ENCODE peak calls at places on chromosomes 4 and X, in five cellular contexts. C, A, R, Q and H are unnamed samples.

GRCh38 chr4:55729306-55730142 is 90.1 kb upstream of the EXOC1L start:
- DNase-seq in Q (no peak), A (no peak), C (no peak), R (no peak), H (no peak)

GRCh38 chr4:158667651-158668198 is 4.0 kb downstream of the C4orf46 start:
- DNase-seq in C (no peak), R (no peak), Q (no peak), A (peak; percentile 6), H (peak; percentile 43)

GRCh38 chrX:66863721-66864120 is 224.8 kb upstream of the EDA2R start:
- DNase-seq in R (no peak), Q (no peak), C (no peak), A (no peak), H (no peak)

GRCh38 chrX:152028611-152029010 is 54.1 kb upstream of the GABRE start:
- DNase-seq in R (no peak), A (no peak), Q (no peak), C (no peak), H (no peak)

GRCh38 chr4:181650033-181650825 is 593.0 kb upstream of the TENM3 start:
- DNase-seq in R (no peak), A (no peak), Q (no peak), C (no peak), H (no peak)

GRCh38 chr4:57055873-57056272 is 54.3 kb downstream of the IGFBP7 start:
- DNase-seq in A (no peak), Q (no peak), R (no peak), C (no peak), H (no peak)

GRCh38 chr4:10620935-10621488 is 63.6 kb downstream of the CLNK start:
- DNase-seq in Q (no peak), C (no peak), R (no peak), A (no peak), H (no peak)

GRCh38 chrX:116009871-116010710 is 160.5 kb upstream of the AGTR2 start:
- DNase-seq in R (no peak), A (no peak), C (no peak), Q (peak; percentile 47), H (no peak)

GRCh38 chr4:48262926-48263325 is 6.7 kb downstream of the TEC start:
- DNase-seq in R (no peak), A (no peak), Q (no peak), C (no peak), H (no peak)

GRCh38 chrX:133185938-133186337 is 32.2 kb downstream of the TFDP3 start:
- DNase-seq in Q (no peak), R (no peak), A (no peak), C (no peak), H (no peak)

GRCh38 chrX:133183806-133184205 is 34.3 kb downstream of the TFDP3 start:
- DNase-seq in C (no peak), Q (no peak), A (no peak), R (no peak), H (no peak)

GRCh38 chrX:133188631-133189030 is 29.5 kb downstream of the TFDP3 start:
- DNase-seq in R (no peak), C (no peak), A (no peak), Q (no peak), H (no peak)

GRCh38 chrX:133179500-133179899 is 38.7 kb downstream of the TFDP3 start:
- DNase-seq in C (no peak), Q (no peak), R (no peak), A (no peak), H (no peak)

GRCh38 chrX:133185119-133185518 is 33.0 kb downstream of the TFDP3 start:
- DNase-seq in A (no peak), R (no peak), Q (no peak), C (no peak), H (no peak)
- H3K36me3 ChIP-seq in A (no peaks in the 10 kb centered on the region), R (no peaks in the 10 kb centered on the region), Q (no peaks in the 10 kb centered on the region), C (no peaks in the 10 kb centered on the region), H (no peaks in the 10 kb centered on the region)

GRCh38 chrX:12974217-12974796 is 603 bp upstream of the TMSB4X start:
- DNase-seq in Q (peak; percentile 68), C (no peak), R (peak; percentile 76), A (no peak), H (no peak)

GRCh38 chrX:12974797-12975669 is at the start of gene TMSB4X:
- DNase-seq in Q (peak; percentile 88), C (peak; percentile 95), A (peak; percentile 74), R (peak; percentile 90), H (peak; percentile 83)

GRCh38 chrX:12972867-12973560 is 1.9 kb upstream of the TMSB4X start:
- DNase-seq in R (no peak), A (no peak), C (no peak), Q (no peak), H (no peak)

GRCh38 chrX:12972239-12972638 is 2.7 kb upstream of the TMSB4X start:
- DNase-seq in C (no peak), R (no peak), Q (no peak), A (no peak), H (peak; percentile 40)

DNA sequence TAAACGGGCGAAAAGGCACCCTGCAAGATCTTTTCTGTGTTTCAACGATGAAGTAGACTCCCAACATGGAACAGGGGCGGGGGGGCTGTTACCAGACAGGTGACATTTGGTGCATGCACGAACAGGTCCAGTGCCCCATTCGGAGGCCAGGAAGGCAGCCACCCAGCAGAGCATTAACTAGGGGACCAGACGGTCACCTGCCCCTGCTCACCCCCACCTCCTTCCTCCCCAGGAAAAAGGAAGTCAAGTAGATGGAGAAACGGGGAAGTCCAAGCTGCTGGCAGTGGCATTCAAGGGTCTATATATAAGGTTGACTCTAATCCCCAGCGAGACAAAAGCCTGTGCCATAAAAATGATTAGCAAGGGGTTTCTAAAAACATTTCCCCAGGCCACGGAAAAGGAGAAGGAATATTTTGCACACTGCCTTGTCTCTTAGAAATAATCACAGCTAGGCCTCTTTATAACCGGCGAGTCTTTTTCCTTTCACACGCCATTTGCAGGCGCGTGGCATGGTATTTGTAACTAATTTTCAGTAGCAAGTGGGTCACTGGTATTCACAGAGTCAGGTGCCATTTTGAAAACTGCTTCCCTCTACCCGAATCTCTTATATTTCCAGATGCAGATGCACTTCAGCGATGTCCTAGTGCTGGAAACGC is 1.2 kb upstream of the TMSB4X start:
- DNase-seq in R (peak; percentile 77), C (no peak), Q (no peak), A (no peak), H (peak; percentile 45)
- H3K4me3 ChIP-seq in R (peak overlapping the region; percentile 98), C (peak overlapping the region; percentile 66), Q (no peak overlapping the region), A (peak overlapping the region; percentile 71), H (peak overlapping the region; percentile 84)

GRCh38 chrX:71103110-71103983 is 3.2 kb downstream of the CXorf65 start:
- DNase-seq in A (peak; percentile 25), Q (peak; percentile 40), C (no peak), R (peak; percentile 78), H (peak; percentile 62)
- H3K27ac ChIP-seq in A (peak overlapping the region; percentile 73), Q (peak overlapping the region; percentile 39), C (no peak overlapping the region), R (peak overlapping the region; percentile 62), H (peak overlapping the region; percentile 66)

DNA sequence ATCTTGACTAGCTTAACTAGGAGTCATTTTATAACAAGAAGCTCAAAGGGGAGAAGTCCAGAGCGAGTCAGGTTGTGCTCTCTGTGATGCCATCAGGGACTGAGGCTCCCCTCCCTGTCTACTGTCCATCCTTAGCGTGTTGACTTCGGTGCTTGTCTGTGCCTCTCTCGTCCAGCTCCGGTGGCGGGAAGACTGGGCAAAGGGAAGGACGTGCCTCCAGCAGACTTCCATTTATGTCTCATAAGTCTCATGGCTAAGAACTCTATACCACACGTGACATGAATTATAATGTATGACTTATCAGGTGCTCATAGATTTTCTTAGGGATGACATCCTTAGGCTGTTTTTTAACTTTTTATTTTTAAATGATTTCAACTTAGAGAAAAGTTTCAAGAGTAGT is 92.6 kb upstream of the TLR2 start:
- DNase-seq in C (no peak), A (no peak), R (no peak), Q (no peak), H (no peak)
- H3K36me3 ChIP-seq in C (peaks cover 51% of the 10 kb centered on the region), A (peaks cover 65% of the 10 kb centered on the region), R (peaks cover 68% of the 10 kb centered on the region), Q (no peaks in the 10 kb centered on the region), H (peaks cover 71% of the 10 kb centered on the region)

GRCh38 chrX:133444952-133445831 is 29.9 kb upstream of the GPC4 start:
- DNase-seq in R (no peak), Q (no peak), C (no peak), A (no peak), H (no peak)
- H3K4me3 ChIP-seq in R (no peak overlapping the region), Q (peak overlapping the region; percentile 12), C (peak overlapping the region; percentile 39), A (no peak overlapping the region), H (no peak overlapping the region)

DNA sequence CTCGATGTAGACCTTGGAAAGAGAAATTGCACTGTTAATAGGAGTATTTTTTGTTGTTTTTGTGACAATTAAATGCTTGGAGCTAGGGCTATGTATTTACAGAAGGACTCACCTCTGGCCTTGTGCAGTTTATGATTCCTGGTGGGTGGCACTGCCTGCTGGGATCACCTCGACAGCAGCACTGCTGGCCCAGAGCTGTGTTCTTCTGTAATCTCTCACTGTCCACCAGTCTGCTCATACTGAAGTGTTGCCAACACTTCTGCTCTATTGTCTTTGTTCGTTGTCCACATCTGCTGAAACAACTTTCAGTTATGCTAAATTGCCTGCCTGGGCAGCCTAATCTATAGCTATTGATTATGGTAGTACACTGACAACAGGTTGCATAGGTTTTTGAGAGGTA is 194.4 kb upstream of the ANK2 start:
- DNase-seq in C (no peak), R (no peak), A (no peak), Q (no peak), H (no peak)
- H3K27ac ChIP-seq in C (peak overlapping the region; percentile 40), R (no peak overlapping the region), A (no peak overlapping the region), Q (no peak overlapping the region), H (no peak overlapping the region)

DNA sequence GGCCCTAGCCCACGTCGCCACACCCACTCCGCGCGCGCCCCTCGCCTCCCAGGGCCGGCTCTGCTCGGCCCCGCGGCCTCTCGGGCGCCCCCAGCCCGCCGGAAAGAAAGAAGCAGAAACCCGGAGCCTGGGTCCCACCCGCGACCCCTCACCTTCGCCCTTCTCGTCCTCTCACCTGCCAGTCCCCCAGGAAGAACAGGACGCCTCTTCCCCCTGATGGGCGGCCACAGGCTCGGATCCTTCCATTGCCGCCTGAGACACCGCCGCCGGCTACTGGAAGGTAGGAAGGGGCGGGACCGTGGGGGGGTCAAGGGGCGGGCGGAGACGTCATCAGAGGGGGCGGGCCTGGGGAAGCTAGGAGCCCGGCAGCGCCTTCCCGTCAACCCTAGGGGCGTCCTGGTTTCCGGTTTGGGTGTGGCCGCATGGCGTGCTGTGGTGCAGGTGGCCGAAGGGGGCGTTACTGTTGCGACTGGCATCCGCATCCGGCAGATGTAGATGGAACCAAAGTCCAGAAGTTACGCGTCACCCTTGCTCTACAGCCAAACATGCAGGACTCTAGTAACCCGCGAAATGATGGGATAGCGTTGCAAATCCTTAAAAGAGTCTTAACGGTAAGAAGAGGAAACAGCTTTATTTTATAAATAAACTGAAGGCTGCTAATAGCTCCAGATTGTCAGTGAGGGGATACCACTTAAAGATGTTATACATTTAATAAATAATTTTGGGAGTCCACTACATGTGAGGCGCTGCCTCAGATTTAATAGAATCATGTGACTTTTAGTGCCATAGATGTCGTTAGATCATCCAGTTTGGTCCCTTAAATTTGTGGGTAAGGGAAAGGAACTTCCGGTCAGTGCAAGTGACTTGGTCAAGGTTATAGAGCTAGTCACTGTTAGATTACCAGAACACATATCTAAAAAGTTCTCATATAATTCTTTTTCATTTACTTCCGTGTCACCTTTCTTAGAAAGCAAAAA is at the start of gene UBA6:
- DNase-seq in C (peak; percentile 99), Q (peak; percentile 98), A (peak; percentile 94), R (peak; percentile 95), H (peak; percentile 92)
- H3K36me3 ChIP-seq in C (peaks cover 3% of the 10 kb centered on the region), Q (no peaks in the 10 kb centered on the region), A (no peaks in the 10 kb centered on the region), R (no peaks in the 10 kb centered on the region), H (no peaks in the 10 kb centered on the region)

GRCh38 chrX:87272491-87272890 is 245.1 kb upstream of the KLHL4 start:
- DNase-seq in R (no peak), A (no peak), Q (no peak), C (no peak), H (no peak)
- H3K4me3 ChIP-seq in R (no peak overlapping the region), A (no peak overlapping the region), Q (no peak overlapping the region), C (no peak overlapping the region), H (no peak overlapping the region)

GRCh38 chr4:99885687-99886086 is 8.5 kb downstream of the LAMTOR3 start:
- DNase-seq in C (no peak), A (no peak), Q (no peak), R (no peak), H (no peak)
- H3K27ac ChIP-seq in C (peak overlapping the region; percentile 14), A (no peak overlapping the region), Q (no peak overlapping the region), R (no peak overlapping the region), H (no peak overlapping the region)